ENCODE peak calls at places on chromosomes 13 and 19, in seven cellular contexts. I is AG09319, A is NCI-H1436, K is endodermal cell, M is KBM-7, N is tibial artery, S is RWPE1. E is an unnamed sample.

GRCh38 chr13:21674271-21675009 is 3.6 kb downstream of the FGF9 start:
- DNase-seq in I (no peak), N (no peak), K (peak), M (peak), S (no peak), A (peak), E (no peak)

GRCh38 chr19:33758541-33759013 is 38.1 kb upstream of the KCTD15 start:
- DNase-seq in A (no peak), S (peak), K (no peak), M (no peak), I (no peak), N (no peak), E (peak)

GRCh38 chr13:30143671-30144400 is 163.5 kb downstream of the KATNAL1 start:
- DNase-seq in N (no peak), A (no peak), I (no peak), K (no peak), S (peak), M (no peak), E (no peak)

GRCh38 chr19:41911889-41912731 is 16.1 kb downstream of the ERFL start:
- DNase-seq in S (no peak), M (no peak), K (no peak), A (no peak), I (no peak), N (no peak), E (no peak)

GRCh38 chr13:112679381-112679780 is 10.5 kb upstream of the ATP11A start:
- DNase-seq in A (no peak), S (no peak), M (no peak), I (no peak), N (no peak), K (peak), E (no peak)

GRCh38 chr19:34733266-34733825 is 697 bp upstream of the ZNF181 start:
- DNase-seq in A (no peak), I (no peak), K (no peak), S (no peak), M (peak), N (peak), E (no peak)

GRCh38 chr13:53240316-53240715 is 211.7 kb downstream of the OLFM4 start:
- DNase-seq in K (no peak), I (no peak), N (no peak), M (no peak), S (no peak), A (no peak), E (no peak)

GRCh38 chr13:21060063-21060826 is 1.1 kb downstream of the LATS2 start:
- DNase-seq in M (peak), S (peak), N (peak), A (no peak), I (no peak), K (peak), E (no peak)

GRCh38 chr13:30816733-30817132 is 81.4 kb downstream of the ALOX5AP start:
- DNase-seq in M (peak), I (no peak), S (no peak), N (no peak), K (peak), A (no peak), E (no peak)

GRCh38 chr19:2291185-2291751 is 9.3 kb upstream of the PEAK3 start:
- DNase-seq in S (no peak), A (no peak), M (no peak), I (no peak), N (no peak), K (peak), E (no peak)

GRCh38 chr13:104315606-104316005 is 1249.4 kb upstream of the SLC10A2 start:
- DNase-seq in S (peak), M (no peak), I (no peak), N (no peak), K (no peak), A (no peak), E (peak)

GRCh38 chr19:2246801-2247361 is 2.2 kb upstream of the AMH start:
- DNase-seq in N (no peak), S (no peak), K (no peak), M (no peak), I (no peak), A (no peak), E (no peak)

GRCh38 chr13:110388141-110388943 is 81.3 kb downstream of the COL4A2 start:
- DNase-seq in S (no peak), N (peak), M (no peak), K (peak), A (no peak), I (no peak), E (peak)

GRCh38 chr13:43744630-43745029 is 42.1 kb downstream of the ENOX1 start:
- DNase-seq in M (no peak), N (no peak), I (no peak), S (no peak), K (no peak), A (no peak), E (no peak)

GRCh38 chr19:19366691-19367396 is 38.6 kb upstream of the GATAD2A start:
- DNase-seq in M (peak), A (peak), K (peak), S (peak), I (no peak), N (peak), E (peak)

GRCh38 chr19:11064831-11065303 is 24.4 kb upstream of the LDLR start:
- DNase-seq in M (no peak), A (no peak), N (no peak), S (peak), K (no peak), I (no peak), E (no peak)

GRCh38 chr13:95349267-95349666 is 48.0 kb upstream of the ABCC4 start:
- DNase-seq in S (no peak), K (no peak), A (no peak), M (no peak), I (no peak), N (no peak), E (no peak)

GRCh38 chr19:947707-948533 is 22.1 kb downstream of the ARID3A start:
- DNase-seq in A (no peak), N (peak), K (no peak), S (no peak), M (peak), I (no peak), E (no peak)

GRCh38 chr13:89279374-89279773 is 1608.2 kb downstream of the SLITRK5 start:
- DNase-seq in N (no peak), A (no peak), M (no peak), S (no peak), I (no peak), K (no peak), E (no peak)

GRCh38 chr13:63631006-63631405 is 2215.4 kb upstream of the PCDH20 start:
- DNase-seq in I (no peak), K (no peak), A (no peak), M (no peak), S (no peak), N (no peak), E (no peak)

GRCh38 chr13:79776538-79776937 is 295.6 kb downstream of the NDFIP2 start:
- DNase-seq in K (no peak), N (no peak), S (no peak), M (no peak), I (no peak), A (no peak), E (no peak)

GRCh38 chr19:47663435-47663910 is 49.7 kb upstream of the EHD2 start:
- DNase-seq in A (no peak), N (no peak), S (peak), I (peak), M (no peak), K (no peak), E (no peak)

GRCh38 chr19:18503971-18504885 is 17.6 kb downstream of the ELL start:
- DNase-seq in K (peak), M (no peak), N (no peak), S (no peak), A (no peak), I (no peak), E (no peak)

GRCh38 chr19:1957562-1958248 is 16.7 kb downstream of the CSNK1G2 start:
- DNase-seq in S (no peak), I (no peak), M (no peak), A (no peak), N (no peak), K (no peak), E (no peak)

GRCh38 chr13:40665061-40665753 is 1.2 kb downstream of the FOXO1 start:
- DNase-seq in S (peak), I (no peak), K (peak), A (no peak), M (no peak), N (peak), E (no peak)

GRCh38 chr19:1520203-1520780 is 3.6 kb upstream of the PLK5 start:
- DNase-seq in K (no peak), A (no peak), S (no peak), I (no peak), M (no peak), N (no peak), E (no peak)

GRCh38 chr19:7851623-7852500 is 21.8 kb downstream of the EVI5L start:
- DNase-seq in I (no peak), A (no peak), M (no peak), N (no peak), S (no peak), K (no peak), E (no peak)

GRCh38 chr19:8306235-8307054 is 1.7 kb downstream of the CD320 start:
- DNase-seq in I (no peak), K (no peak), M (no peak), N (peak), A (no peak), S (no peak), E (no peak)

GRCh38 chr13:18235756-18236527 is 945.7 kb downstream of the TUBA3C start:
- DNase-seq in A (no peak), I (no peak), K (no peak), M (no peak), N (no peak), S (no peak), E (no peak)